ENCODE peak calls at places on chromosome 4, in four cellular contexts. One of them, this sample, is unnamed.

GRCh38 chr4:21469438-21470032 is 479.0 kb downstream of the KCNIP4 start:
- DNase-seq in heart right ventricle: no peak
- DNase-seq in WTC11: no peak
- DNase-seq in suprapubic skin: no peak
- DNase-seq in this sample: peak

GRCh38 chr4:75985116-75985515 is 5.6 kb downstream of the SDAD1 start:
- DNase-seq in WTC11: no peak
- DNase-seq in heart right ventricle: no peak
- DNase-seq in suprapubic skin: no peak
- DNase-seq in this sample: peak

GRCh38 chr4:97867557-97868091 is 275.7 kb downstream of the STPG2 start:
- DNase-seq in heart right ventricle: no peak
- DNase-seq in WTC11: no peak
- DNase-seq in suprapubic skin: no peak
- DNase-seq in this sample: no peak

GRCh38 chr4:83855044-83855443 is 319.1 kb downstream of the GPAT3 start:
- DNase-seq in WTC11: no peak
- DNase-seq in heart right ventricle: no peak
- DNase-seq in suprapubic skin: no peak
- DNase-seq in this sample: peak

GRCh38 chr4:102299708-102300107 is 45.6 kb downstream of the SLC39A8 start:
- DNase-seq in WTC11: peak
- DNase-seq in suprapubic skin: no peak
- DNase-seq in heart right ventricle: peak
- DNase-seq in this sample: peak

GRCh38 chr4:164136181-164136616 is 617.7 kb upstream of the SMIM31 start:
- DNase-seq in heart right ventricle: no peak
- DNase-seq in suprapubic skin: no peak
- DNase-seq in WTC11: peak
- DNase-seq in this sample: no peak

GRCh38 chr4:114005569-114006442 is 26.4 kb upstream of the ARSJ start:
- DNase-seq in heart right ventricle: no peak
- DNase-seq in suprapubic skin: no peak
- DNase-seq in WTC11: no peak
- DNase-seq in this sample: peak

GRCh38 chr4:36064147-36064546 is 180.2 kb downstream of the ARAP2 start:
- DNase-seq in suprapubic skin: no peak
- DNase-seq in heart right ventricle: no peak
- DNase-seq in WTC11: no peak
- DNase-seq in this sample: no peak

GRCh38 chr4:103496800-103497199 is 223.0 kb downstream of the TACR3 start:
- DNase-seq in suprapubic skin: no peak
- DNase-seq in WTC11: no peak
- DNase-seq in heart right ventricle: no peak
- DNase-seq in this sample: no peak

GRCh38 chr4:155430895-155431467 is 54.2 kb upstream of the MAP9 start:
- DNase-seq in suprapubic skin: no peak
- DNase-seq in WTC11: no peak
- DNase-seq in heart right ventricle: no peak
- DNase-seq in this sample: no peak

GRCh38 chr4:2537011-2537830 is 774 bp downstream of the FAM193A start:
- DNase-seq in heart right ventricle: peak
- DNase-seq in suprapubic skin: peak
- DNase-seq in WTC11: peak
- DNase-seq in this sample: peak

GRCh38 chr4:7382634-7383014 is 52.1 kb downstream of the PSAPL1 start:
- DNase-seq in WTC11: no peak
- DNase-seq in suprapubic skin: no peak
- DNase-seq in heart right ventricle: no peak
- DNase-seq in this sample: no peak

GRCh38 chr4:2630556-2631273 is 94.3 kb downstream of the FAM193A start:
- DNase-seq in suprapubic skin: peak
- DNase-seq in heart right ventricle: no peak
- DNase-seq in WTC11: peak
- DNase-seq in this sample: no peak

GRCh38 chr4:25001499-25001898 is 29.2 kb downstream of the LGI2 start:
- DNase-seq in heart right ventricle: no peak
- DNase-seq in WTC11: no peak
- DNase-seq in suprapubic skin: no peak
- DNase-seq in this sample: no peak

GRCh38 chr4:156312261-156312847 is 358.7 kb upstream of the CTSO start:
- DNase-seq in WTC11: no peak
- DNase-seq in suprapubic skin: no peak
- DNase-seq in heart right ventricle: no peak
- DNase-seq in this sample: peak

GRCh38 chr4:131137196-131137595 is 2011.9 kb upstream of the PCDH10 start:
- DNase-seq in WTC11: no peak
- DNase-seq in heart right ventricle: no peak
- DNase-seq in suprapubic skin: no peak
- DNase-seq in this sample: no peak

GRCh38 chr4:39410415-39410814 is 3.7 kb downstream of the KLB start:
- DNase-seq in heart right ventricle: no peak
- DNase-seq in WTC11: no peak
- DNase-seq in suprapubic skin: no peak
- DNase-seq in this sample: peak

GRCh38 chr4:30718021-30718888 is 1.9 kb upstream of the PCDH7 start:
- DNase-seq in suprapubic skin: no peak
- DNase-seq in WTC11: peak
- DNase-seq in heart right ventricle: peak
- DNase-seq in this sample: no peak

GRCh38 chr4:30716158-30716557 is 4.0 kb upstream of the PCDH7 start:
- DNase-seq in WTC11: no peak
- DNase-seq in suprapubic skin: no peak
- DNase-seq in heart right ventricle: no peak
- DNase-seq in this sample: no peak

GRCh38 chr4:30718889-30719252 is 1.3 kb upstream of the PCDH7 start:
- DNase-seq in WTC11: no peak
- DNase-seq in suprapubic skin: no peak
- DNase-seq in heart right ventricle: peak
- DNase-seq in this sample: no peak

GRCh38 chr4:30716671-30717207 is 3.4 kb upstream of the PCDH7 start:
- DNase-seq in WTC11: no peak
- DNase-seq in suprapubic skin: no peak
- DNase-seq in heart right ventricle: no peak
- DNase-seq in this sample: no peak

GRCh38 chr4:30717208-30718020 is 2.8 kb upstream of the PCDH7 start:
- DNase-seq in suprapubic skin: no peak
- DNase-seq in heart right ventricle: peak
- DNase-seq in WTC11: peak
- DNase-seq in this sample: peak
- TF ChIP-seq CTCF in suprapubic skin: no peak
- TF ChIP-seq CTCF in heart right ventricle: no peak
- TF ChIP-seq CTCF in WTC11: no peak
- TF ChIP-seq CTCF in this sample: no peak

GRCh38 chr4:174505892-174506291 is 16.4 kb downstream of the HPGD start:
- DNase-seq in WTC11: no peak
- DNase-seq in suprapubic skin: no peak
- DNase-seq in heart right ventricle: no peak
- DNase-seq in this sample: no peak

GRCh38 chr4:174505012-174505411 is 17.3 kb downstream of the HPGD start:
- DNase-seq in WTC11: no peak
- DNase-seq in suprapubic skin: no peak
- DNase-seq in heart right ventricle: no peak
- DNase-seq in this sample: no peak

GRCh38 chr4:174503079-174503724 is 19.1 kb downstream of the HPGD start:
- DNase-seq in suprapubic skin: no peak
- DNase-seq in heart right ventricle: no peak
- DNase-seq in WTC11: no peak
- DNase-seq in this sample: no peak
- TF ChIP-seq CTCF in suprapubic skin: no peak
- TF ChIP-seq CTCF in heart right ventricle: no peak
- TF ChIP-seq CTCF in WTC11: no peak
- TF ChIP-seq CTCF in this sample: no peak

DNA sequence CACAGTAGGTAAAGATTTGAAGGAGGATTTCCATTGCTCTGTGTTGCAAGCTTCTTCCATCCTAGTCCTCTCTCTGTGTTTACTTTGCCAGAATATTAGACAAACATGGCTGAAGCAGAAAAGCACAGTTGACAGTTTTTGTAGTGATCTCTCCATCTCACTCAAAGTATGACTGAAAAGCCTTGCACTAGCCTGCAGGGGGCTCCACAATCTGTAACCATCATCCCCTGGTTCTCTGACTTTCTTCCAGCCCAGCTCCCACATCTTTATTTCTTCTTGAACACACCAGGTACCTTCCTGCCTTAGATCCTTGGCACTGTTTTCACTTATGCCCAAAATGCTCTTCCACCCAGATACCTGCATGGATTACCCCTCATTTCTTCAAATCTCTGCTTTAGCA is 34.1 kb upstream of the HHIP start:
- DNase-seq in WTC11: peak
- DNase-seq in suprapubic skin: no peak
- DNase-seq in heart right ventricle: no peak
- DNase-seq in this sample: peak
- TF ChIP-seq CTCF in WTC11: peak
- TF ChIP-seq CTCF in suprapubic skin: no peak
- TF ChIP-seq CTCF in heart right ventricle: no peak
- TF ChIP-seq CTCF in this sample: peak

GRCh38 chr4:127545271-127545670 is 87.5 kb upstream of the INTU start:
- DNase-seq in heart right ventricle: no peak
- DNase-seq in WTC11: no peak
- DNase-seq in suprapubic skin: no peak
- DNase-seq in this sample: no peak

GRCh38 chr4:127540497-127541026 is 92.2 kb upstream of the INTU start:
- DNase-seq in suprapubic skin: no peak
- DNase-seq in heart right ventricle: no peak
- DNase-seq in WTC11: no peak
- DNase-seq in this sample: no peak
- TF ChIP-seq CTCF in suprapubic skin: no peak
- TF ChIP-seq CTCF in heart right ventricle: no peak
- TF ChIP-seq CTCF in WTC11: no peak
- TF ChIP-seq CTCF in this sample: no peak

GRCh38 chr4:169485791-169486742 is 126.3 kb downstream of the NEK1 start:
- DNase-seq in WTC11: no peak
- DNase-seq in suprapubic skin: no peak
- DNase-seq in heart right ventricle: peak
- DNase-seq in this sample: peak

GRCh38 chr4:169485084-169485483 is 127.3 kb downstream of the NEK1 start:
- DNase-seq in heart right ventricle: no peak
- DNase-seq in suprapubic skin: no peak
- DNase-seq in WTC11: no peak
- DNase-seq in this sample: peak

DNA sequence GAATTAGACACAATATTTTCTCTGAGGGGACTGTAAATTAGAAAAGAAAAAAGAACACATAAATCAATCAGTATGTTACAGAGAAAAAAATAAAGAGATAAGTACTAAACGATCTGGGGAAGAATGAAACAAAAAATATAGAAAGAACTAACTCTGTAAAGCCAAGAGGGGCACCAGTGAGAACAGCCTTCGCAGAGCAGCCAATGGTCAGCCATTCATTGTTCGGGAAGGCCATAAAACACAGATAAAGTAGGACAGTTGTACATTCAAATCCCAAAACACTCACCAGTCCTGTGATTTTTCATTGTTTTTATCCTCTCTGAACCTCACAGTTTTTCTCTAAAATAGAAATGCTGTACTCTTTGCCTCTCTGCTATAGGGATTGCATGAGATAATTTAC is 127.9 kb downstream of the NEK1 start:
- DNase-seq in WTC11: no peak
- DNase-seq in suprapubic skin: no peak
- DNase-seq in heart right ventricle: no peak
- DNase-seq in this sample: peak
- TF ChIP-seq CTCF in WTC11: no peak
- TF ChIP-seq CTCF in suprapubic skin: no peak
- TF ChIP-seq CTCF in heart right ventricle: no peak
- TF ChIP-seq CTCF in this sample: peak

GRCh38 chr4:127846765-127847164 is 33.9 kb upstream of the PLK4 start:
- DNase-seq in heart right ventricle: no peak
- DNase-seq in WTC11: no peak
- DNase-seq in suprapubic skin: no peak
- DNase-seq in this sample: no peak

GRCh38 chr4:127849505-127850234 is 31.0 kb upstream of the PLK4 start:
- DNase-seq in suprapubic skin: no peak
- DNase-seq in WTC11: no peak
- DNase-seq in heart right ventricle: no peak
- DNase-seq in this sample: no peak

GRCh38 chr4:127843704-127844604 is 36.7 kb upstream of the PLK4 start:
- DNase-seq in heart right ventricle: no peak
- DNase-seq in WTC11: no peak
- DNase-seq in suprapubic skin: no peak
- DNase-seq in this sample: no peak

GRCh38 chr4:127844605-127845116 is 36.0 kb upstream of the PLK4 start:
- DNase-seq in heart right ventricle: no peak
- DNase-seq in WTC11: no peak
- DNase-seq in suprapubic skin: no peak
- DNase-seq in this sample: no peak

GRCh38 chr4:127846061-127846460 is 34.6 kb upstream of the PLK4 start:
- DNase-seq in WTC11: no peak
- DNase-seq in suprapubic skin: no peak
- DNase-seq in heart right ventricle: no peak
- DNase-seq in this sample: no peak
- TF ChIP-seq CTCF in WTC11: no peak
- TF ChIP-seq CTCF in suprapubic skin: no peak
- TF ChIP-seq CTCF in heart right ventricle: no peak
- TF ChIP-seq CTCF in this sample: no peak

DNA sequence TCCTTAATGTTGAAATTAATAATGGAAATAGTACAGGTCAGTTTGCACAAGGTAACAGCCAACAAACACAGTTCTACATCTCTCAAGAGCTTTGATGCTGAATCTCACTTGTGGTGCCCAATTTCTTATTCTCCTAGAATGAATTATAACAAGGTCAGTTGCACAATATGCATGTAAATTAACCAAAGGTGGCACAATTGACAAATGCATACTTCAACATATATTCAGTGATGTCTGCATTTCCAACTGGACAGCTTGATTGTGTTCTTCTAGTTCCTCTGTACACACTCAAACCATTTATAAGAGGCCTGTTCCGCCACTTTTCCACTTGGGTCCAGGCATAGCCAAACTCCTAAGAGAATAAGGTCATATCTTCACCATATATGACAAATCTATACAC is 210.3 kb upstream of the EPHA5 start:
- DNase-seq in suprapubic skin: no peak
- DNase-seq in WTC11: no peak
- DNase-seq in heart right ventricle: no peak
- DNase-seq in this sample: no peak
- TF ChIP-seq CTCF in suprapubic skin: no peak
- TF ChIP-seq CTCF in WTC11: no peak
- TF ChIP-seq CTCF in heart right ventricle: no peak
- TF ChIP-seq CTCF in this sample: no peak

GRCh38 chr4:138851626-138852443 is 163.7 kb upstream of the NOCT start:
- DNase-seq in WTC11: no peak
- DNase-seq in suprapubic skin: no peak
- DNase-seq in heart right ventricle: no peak
- DNase-seq in this sample: no peak
- TF ChIP-seq CTCF in WTC11: no peak
- TF ChIP-seq CTCF in suprapubic skin: no peak
- TF ChIP-seq CTCF in heart right ventricle: no peak
- TF ChIP-seq CTCF in this sample: no peak

DNA sequence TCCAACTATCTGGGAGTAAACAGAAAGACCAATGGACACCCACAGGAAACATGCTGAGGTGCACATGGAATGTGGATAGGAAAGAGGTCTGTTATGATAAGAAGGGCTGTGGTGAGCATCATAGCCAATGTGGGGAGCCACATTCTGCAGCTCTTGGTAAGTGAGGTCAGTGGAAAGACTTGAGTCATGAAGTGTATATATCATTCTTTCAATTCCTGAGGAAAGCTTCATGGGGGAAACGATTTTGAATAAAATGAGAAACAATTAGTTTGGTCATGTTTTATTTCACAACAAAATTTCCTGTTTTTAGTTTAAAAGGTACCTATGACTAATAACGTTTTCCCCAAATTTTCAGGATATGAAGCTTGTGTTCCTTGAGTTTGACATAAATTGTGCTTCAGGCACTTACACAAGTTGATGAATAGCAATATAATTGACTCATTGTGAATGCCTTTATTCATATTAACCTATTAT is 41.4 kb upstream of the RASSF6 start:
- DNase-seq in heart right ventricle: no peak
- DNase-seq in WTC11: no peak
- DNase-seq in suprapubic skin: no peak
- DNase-seq in this sample: peak
- TF ChIP-seq CTCF in heart right ventricle: no peak
- TF ChIP-seq CTCF in WTC11: no peak
- TF ChIP-seq CTCF in suprapubic skin: no peak
- TF ChIP-seq CTCF in this sample: peak

This sample was measured in AG10803.